ENCODE peak calls at places on chromosomes 5 and 9, in eight cellular contexts. C is left cardiac atrium; R is EH; P is hippocampal formation; H is NCI-H2029; T is ACHN; Q is activated CD4-positive, alpha-beta T cell treated with anti-CD3 and anti-CD28 coated beads, Interleukin-2, amount 10 ng/mL, durations not matched to agents 7 days and 5 days; F is T follicular helper cell. L is an unnamed sample.

GRCh38 chr5:139639619-139640431 is 8.3 kb upstream of the CXXC5 start:
- DNase-seq in C (peak), R (peak), P (no peak), H (peak), T (peak), Q (no peak), F (no peak), L (peak)

GRCh38 chr9:35749515-35750255 is 598 bp downstream of the RGP1 start:
- DNase-seq in C (peak), R (peak), P (no peak), H (peak), T (no peak), Q (peak), F (no peak), L (no peak)

GRCh38 chr5:130605200-130605599 is 559.9 kb downstream of the HINT1 start:
- DNase-seq in C (no peak), R (no peak), P (no peak), H (no peak), T (no peak), Q (no peak), F (no peak), L (no peak)

GRCh38 chr9:75152416-75152815 is 64.1 kb downstream of the OSTF1 start:
- DNase-seq in C (no peak), R (no peak), P (no peak), H (no peak), T (no peak), Q (peak), F (no peak), L (no peak)

GRCh38 chr9:130042406-130042930 is 521 bp downstream of the FNBP1 start:
- DNase-seq in C (peak), R (peak), P (peak), H (no peak), T (peak), Q (peak), F (no peak), L (no peak)

GRCh38 chr5:111532873-111533272 is 20.5 kb upstream of the STARD4 start:
- DNase-seq in C (no peak), R (peak), P (no peak), H (no peak), T (no peak), Q (no peak), F (no peak), L (no peak)

GRCh38 chr9:96025995-96026572 is 150.6 kb downstream of the ERCC6L2 start:
- DNase-seq in C (no peak), R (no peak), P (no peak), H (no peak), T (no peak), Q (no peak), F (no peak), L (no peak)

GRCh38 chr9:131483319-131484050 is 19.2 kb upstream of the POMT1 start:
- DNase-seq in C (peak), R (no peak), P (no peak), H (no peak), T (no peak), Q (no peak), F (no peak), L (no peak)

GRCh38 chr5:36422957-36423356 is 121.3 kb upstream of the RANBP3L start:
- DNase-seq in C (no peak), R (no peak), P (no peak), H (no peak), T (peak), Q (no peak), F (no peak), L (no peak)